ENCODE peak calls at places on chromosomes 2 and 18, in six cellular contexts. F, R, N, G, I and S are unnamed samples.

GRCh38 chr2:150142561-150142960 is 344.9 kb downstream of the RND3 start:
- DNase-seq in G (peak; percentile 44), F (peak; percentile 87), I (peak; percentile 60), R (peak; percentile 88), N (no peak), S (no peak)

GRCh38 chr2:219403861-219404260 is 14.3 kb upstream of the DES start:
- DNase-seq in I (no peak), F (no peak), G (no peak), N (no peak), R (no peak), S (no peak)

GRCh38 chr2:19802088-19802806 is 99.5 kb downstream of the TTC32 start:
- DNase-seq in F (no peak), N (no peak), R (peak; percentile 84), I (peak; percentile 72), G (peak; percentile 68), S (no peak)

GRCh38 chr2:166088634-166089033 is 39.2 kb downstream of the SCN1A start:
- DNase-seq in G (peak; percentile 97), I (peak; percentile 92), R (peak; percentile 33), F (no peak), N (no peak), S (no peak)

GRCh38 chr2:88269832-88270231 is 99.7 kb downstream of the THNSL2 start:
- DNase-seq in R (no peak), I (no peak), F (no peak), G (no peak), N (no peak), S (no peak)

GRCh38 chr2:239917128-239917956 is 107.8 kb downstream of the NDUFA10 start:
- DNase-seq in N (peak; percentile 9), R (no peak), G (no peak), F (no peak), I (no peak), S (no peak)

GRCh38 chr2:144162652-144163051 is 357.3 kb downstream of the ZEB2 start:
- DNase-seq in R (no peak), G (peak; percentile 5), I (no peak), N (peak; percentile 40), F (peak; percentile 29), S (no peak)

GRCh38 chr2:165682546-165682945 is 111.5 kb downstream of the GALNT3 start:
- DNase-seq in F (no peak), G (no peak), I (no peak), R (no peak), N (peak; percentile 33), S (no peak)

GRCh38 chr2:16045653-16046352 is 105.5 kb downstream of the MYCN start:
- DNase-seq in F (no peak), I (no peak), N (no peak), G (no peak), R (no peak), S (no peak)

DNA sequence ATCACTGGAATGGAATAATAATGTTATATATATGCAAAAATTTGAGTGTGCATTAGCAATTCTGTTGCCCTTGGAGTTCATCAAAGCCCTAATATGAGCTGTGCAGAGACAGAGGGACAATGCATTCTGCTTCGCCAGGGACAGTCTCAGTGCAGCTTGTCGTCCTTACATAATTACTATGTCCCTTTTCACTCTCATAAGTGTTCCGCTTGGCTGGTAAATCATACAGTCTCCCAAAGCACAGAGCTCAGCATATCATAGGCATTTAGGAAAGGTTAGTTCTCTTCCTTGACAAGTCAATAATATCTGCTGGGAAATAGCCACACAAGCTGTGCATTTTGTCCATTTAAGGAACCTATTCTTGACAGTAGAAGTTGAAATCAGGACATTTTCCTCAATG is 30.7 kb downstream of the MAPK4 start:
- DNase-seq in R (no peak), F (no peak), I (no peak), N (no peak), G (no peak), S (no peak)
- H3K4me3 ChIP-seq in R (no peak overlapping the region), F (no peak overlapping the region), I (no peak overlapping the region), N (no peak overlapping the region), G (no peak overlapping the region), S (no peak overlapping the region)

DNA sequence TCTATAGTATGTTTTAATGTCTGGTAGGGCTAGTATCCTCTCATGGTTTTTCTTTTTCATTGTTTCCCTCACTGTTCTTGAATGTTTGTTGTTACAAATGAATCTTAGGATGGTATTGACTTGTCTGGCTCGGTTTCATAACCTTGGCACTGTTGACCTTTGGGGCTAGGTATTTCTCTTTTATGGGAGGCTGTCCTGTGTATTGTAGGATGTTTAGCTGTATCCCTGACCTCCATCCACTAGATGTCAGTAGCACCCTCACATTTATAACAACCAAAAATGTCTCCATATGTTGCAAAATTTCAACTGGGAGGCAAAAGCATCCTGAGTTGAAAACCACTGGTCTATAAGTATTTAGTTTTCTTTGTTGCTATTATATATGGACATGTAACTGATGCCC is 7.0 kb upstream of the AOX1 start:
- DNase-seq in F (peak; percentile 25), R (peak; percentile 13), G (peak; percentile 61), I (peak; percentile 61), N (no peak), S (no peak)
- TF ChIP-seq CTCF in F (peak; percentile 75), R (peak; percentile 53), G (peak; percentile 72), I (peak; percentile 54), N (peak; percentile 55), S (peak; percentile 49)

GRCh38 chr18:46332286-46332801 is 228.2 kb downstream of the HAUS1 start:
- DNase-seq in I (no peak), R (no peak), G (no peak), F (no peak), N (no peak), S (no peak)

GRCh38 chr18:46335551-46336059 is 231.4 kb downstream of the HAUS1 start:
- DNase-seq in F (no peak), G (peak; percentile 23), N (peak; percentile 27), R (peak; percentile 18), I (peak; percentile 60), S (no peak)

GRCh38 chr18:46332956-46333355 is 228.8 kb downstream of the HAUS1 start:
- DNase-seq in G (no peak), F (no peak), R (no peak), N (peak; percentile 18), I (no peak), S (no peak)

GRCh38 chr18:46334200-46334553 is 230.0 kb downstream of the HAUS1 start:
- DNase-seq in F (no peak), G (no peak), I (no peak), R (peak; percentile 7), N (peak; percentile 16), S (no peak)

DNA sequence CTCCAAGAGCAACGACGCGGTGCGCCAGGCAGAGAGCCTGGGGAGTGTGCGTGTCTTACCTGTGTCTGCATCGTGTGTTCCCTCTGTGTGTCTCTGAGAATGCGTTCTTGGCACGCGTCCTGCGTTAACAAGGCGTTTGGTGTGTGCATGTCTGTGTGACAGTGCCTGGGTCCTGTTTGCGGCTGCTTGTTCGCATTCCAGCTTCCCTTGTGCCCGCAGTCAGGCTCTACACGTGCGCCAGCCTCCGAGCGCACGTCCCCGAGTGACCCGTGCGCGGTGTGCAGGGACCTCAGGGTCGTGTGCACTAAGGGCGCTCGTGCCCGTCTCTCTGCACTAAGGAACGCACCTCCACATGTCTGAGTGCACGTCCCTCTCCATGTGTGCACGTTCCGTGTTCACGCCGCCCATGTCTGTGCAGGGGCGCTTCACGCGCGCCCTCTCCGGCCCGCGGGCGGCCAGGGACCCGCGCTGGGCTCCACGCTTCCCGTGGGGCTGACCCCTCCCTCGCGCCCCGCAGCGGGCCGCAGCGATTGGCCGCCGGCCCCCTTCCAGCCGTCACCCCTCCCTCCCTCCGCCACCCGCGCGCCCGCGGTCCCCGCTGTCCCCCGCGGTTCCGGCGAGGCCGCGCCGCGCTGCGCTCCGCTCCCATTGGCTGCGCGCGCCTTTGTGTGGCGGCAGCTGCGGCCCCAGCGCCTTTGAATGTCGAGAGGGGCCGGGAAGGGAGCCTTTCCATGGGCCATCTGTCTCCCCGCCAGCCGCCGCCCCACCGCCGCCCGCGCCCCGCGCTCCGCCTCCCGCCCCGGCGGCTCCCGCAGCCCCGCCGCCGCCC is 229.4 kb downstream of the HAUS1 start:
- DNase-seq in G (peak; percentile 15), I (peak; percentile 33), R (peak; percentile 29), N (peak; percentile 30), F (peak; percentile 45), S (no peak)
- H3K4me3 ChIP-seq in G (peak overlapping the region; percentile 35), I (peak overlapping the region; percentile 99), R (peak overlapping the region; percentile 30), N (peak overlapping the region; percentile 40), F (peak overlapping the region; percentile 57), S (peak overlapping the region; percentile 52)

DNA sequence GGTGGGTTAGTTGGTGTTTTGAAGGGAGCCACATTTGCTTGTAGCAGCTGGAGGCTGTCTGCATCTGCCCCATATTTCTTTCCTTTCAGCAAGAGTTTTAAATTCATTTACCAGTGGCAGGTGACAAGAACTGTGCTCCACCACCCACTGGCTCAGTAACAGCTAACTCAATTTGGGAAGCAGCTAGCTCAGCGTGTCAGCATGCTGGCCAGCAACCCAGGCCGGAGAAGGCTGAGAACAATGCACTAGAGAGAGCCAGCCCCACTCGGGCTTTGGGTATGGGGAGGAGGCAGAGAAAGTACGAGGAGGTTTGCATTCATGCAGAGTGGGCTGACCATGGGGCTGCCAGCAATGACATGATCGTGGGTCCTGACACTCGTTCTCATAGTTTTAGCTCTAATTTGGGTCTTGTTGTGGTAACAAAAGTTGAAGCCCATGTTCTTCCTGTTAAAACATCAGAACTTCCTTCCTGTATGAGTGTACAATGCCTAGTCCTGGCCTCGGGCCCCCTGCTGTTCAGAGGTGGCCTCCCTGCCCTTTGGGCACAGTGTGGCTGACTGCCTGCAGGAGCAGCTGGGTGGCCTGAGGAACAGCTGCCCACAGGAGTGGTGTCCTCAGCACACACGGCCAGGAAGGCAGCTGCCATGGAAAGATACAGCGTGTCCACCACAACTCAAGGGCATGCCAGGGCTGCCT is 23.0 kb downstream of the CDC42EP3 start:
- DNase-seq in R (no peak), I (peak; percentile 38), N (peak; percentile 20), G (peak; percentile 51), F (no peak), S (no peak)
- TF ChIP-seq CTCF in R (peak; percentile 7), I (peak; percentile 5), N (no peak), G (peak; percentile 42), F (no peak), S (no peak)